ENCODE peak calls at places on chromosome 19, in seven cellular contexts. One of them, this sample, is unnamed.

GRCh38 chr19:38061294-38061693 is 154.3 kb downstream of the SIPA1L3 start:
- DNase-seq in mesendoderm: no peak
- DNase-seq in H1: no peak
- DNase-seq in H9: no peak
- DNase-seq in IMR-90: peak; percentile 95
- DNase-seq in neuronal stem cell: no peak
- DNase-seq in mesenchymal stem cell: peak; percentile 83
- DNase-seq in this sample: peak; percentile 85

GRCh38 chr19:42286349-42287016 is 15.4 kb upstream of the PRR19 start:
- DNase-seq in mesendoderm: no peak
- DNase-seq in neuronal stem cell: no peak
- DNase-seq in H9: peak; percentile 24
- DNase-seq in IMR-90: peak; percentile 27
- DNase-seq in H1: no peak
- DNase-seq in mesenchymal stem cell: no peak
- DNase-seq in this sample: no peak

GRCh38 chr19:748274-748598 is 2.7 kb upstream of the MISP start:
- DNase-seq in mesenchymal stem cell: no peak
- DNase-seq in neuronal stem cell: no peak
- DNase-seq in mesendoderm: no peak
- DNase-seq in IMR-90: no peak
- DNase-seq in H1: no peak
- DNase-seq in H9: no peak
- DNase-seq in this sample: peak; percentile 35

GRCh38 chr19:39212377-39212742 is 8.3 kb upstream of the SYCN start:
- DNase-seq in mesendoderm: peak; percentile 59
- DNase-seq in H9: peak; percentile 70
- DNase-seq in IMR-90: no peak
- DNase-seq in mesenchymal stem cell: peak; percentile 11
- DNase-seq in H1: no peak
- DNase-seq in neuronal stem cell: no peak
- DNase-seq in this sample: peak; percentile 36

GRCh38 chr19:30111456-30111855 is 169.4 kb downstream of the URI1 start:
- DNase-seq in mesendoderm: no peak
- DNase-seq in mesenchymal stem cell: no peak
- DNase-seq in IMR-90: no peak
- DNase-seq in neuronal stem cell: no peak
- DNase-seq in H9: no peak
- DNase-seq in H1: no peak
- DNase-seq in this sample: no peak

GRCh38 chr19:23286477-23286876 is 36.3 kb upstream of the ZNF724 start:
- DNase-seq in H1: no peak
- DNase-seq in mesenchymal stem cell: no peak
- DNase-seq in neuronal stem cell: no peak
- DNase-seq in IMR-90: no peak
- DNase-seq in mesendoderm: peak; percentile 57
- DNase-seq in H9: peak; percentile 31
- DNase-seq in this sample: no peak

GRCh38 chr19:5850743-5851293 is 431 bp downstream of the FUT3 start:
- DNase-seq in mesenchymal stem cell: peak; percentile 63
- DNase-seq in neuronal stem cell: no peak
- DNase-seq in H1: no peak
- DNase-seq in IMR-90: peak; percentile 53
- DNase-seq in mesendoderm: no peak
- DNase-seq in H9: no peak
- DNase-seq in this sample: no peak

GRCh38 chr19:9673912-9674668 is 810 bp downstream of the ZNF562 start:
- DNase-seq in IMR-90: peak; percentile 5
- DNase-seq in H9: no peak
- DNase-seq in mesendoderm: peak; percentile 32
- DNase-seq in neuronal stem cell: no peak
- DNase-seq in H1: no peak
- DNase-seq in mesenchymal stem cell: peak; percentile 11
- DNase-seq in this sample: peak; percentile 26

GRCh38 chr19:18774107-18774506 is 17.0 kb downstream of the COMP start:
- DNase-seq in H9: no peak
- DNase-seq in IMR-90: no peak
- DNase-seq in neuronal stem cell: no peak
- DNase-seq in H1: no peak
- DNase-seq in mesenchymal stem cell: no peak
- DNase-seq in mesendoderm: no peak
- DNase-seq in this sample: no peak

GRCh38 chr19:28905996-28906395 is 307.0 kb downstream of the UQCRFS1 start:
- DNase-seq in mesendoderm: no peak
- DNase-seq in IMR-90: peak; percentile 88
- DNase-seq in mesenchymal stem cell: no peak
- DNase-seq in neuronal stem cell: no peak
- DNase-seq in H9: no peak
- DNase-seq in H1: no peak
- DNase-seq in this sample: peak; percentile 32

GRCh38 chr19:16113727-16114126 is 2.0 kb downstream of the RAB8A start:
- DNase-seq in mesendoderm: peak; percentile 69
- DNase-seq in mesenchymal stem cell: no peak
- DNase-seq in H9: no peak
- DNase-seq in neuronal stem cell: no peak
- DNase-seq in H1: no peak
- DNase-seq in IMR-90: no peak
- DNase-seq in this sample: no peak

GRCh38 chr19:10936661-10937084 is 8.1 kb downstream of the TIMM29 start:
- DNase-seq in IMR-90: peak; percentile 81
- DNase-seq in neuronal stem cell: peak; percentile 80
- DNase-seq in H9: peak; percentile 78
- DNase-seq in mesenchymal stem cell: peak; percentile 85
- DNase-seq in H1: no peak
- DNase-seq in mesendoderm: peak; percentile 91
- DNase-seq in this sample: peak; percentile 62

GRCh38 chr19:48619692-48620565 is 623 bp downstream of the SPHK2 start:
- DNase-seq in H1: no peak
- DNase-seq in mesenchymal stem cell: peak; percentile 82
- DNase-seq in mesendoderm: no peak
- DNase-seq in IMR-90: no peak
- DNase-seq in H9: peak; percentile 30
- DNase-seq in neuronal stem cell: no peak
- DNase-seq in this sample: no peak

GRCh38 chr19:754530-754929 is 3.6 kb downstream of the MISP start:
- DNase-seq in H9: no peak
- DNase-seq in H1: no peak
- DNase-seq in mesendoderm: no peak
- DNase-seq in IMR-90: no peak
- DNase-seq in mesenchymal stem cell: no peak
- DNase-seq in neuronal stem cell: no peak
- DNase-seq in this sample: no peak

GRCh38 chr19:49534632-49535385 is 7.0 kb downstream of the RCN3 start:
- DNase-seq in mesendoderm: no peak
- DNase-seq in neuronal stem cell: no peak
- DNase-seq in H1: no peak
- DNase-seq in mesenchymal stem cell: no peak
- DNase-seq in IMR-90: no peak
- DNase-seq in H9: no peak
- DNase-seq in this sample: no peak

GRCh38 chr19:39342647-39343305 is 555 bp downstream of the SAMD4B start:
- DNase-seq in H9: no peak
- DNase-seq in mesenchymal stem cell: peak; percentile 40
- DNase-seq in mesendoderm: peak; percentile 48
- DNase-seq in IMR-90: no peak
- DNase-seq in neuronal stem cell: no peak
- DNase-seq in H1: no peak
- DNase-seq in this sample: peak; percentile 21

GRCh38 chr19:19319725-19320361 is 466 bp downstream of the SUGP1 start:
- DNase-seq in neuronal stem cell: no peak
- DNase-seq in IMR-90: no peak
- DNase-seq in mesendoderm: peak; percentile 13
- DNase-seq in mesenchymal stem cell: no peak
- DNase-seq in H1: no peak
- DNase-seq in H9: no peak
- DNase-seq in this sample: no peak

GRCh38 chr19:608155-609000 is 18.7 kb downstream of the HCN2 start:
- DNase-seq in H9: no peak
- DNase-seq in H1: no peak
- DNase-seq in neuronal stem cell: no peak
- DNase-seq in IMR-90: no peak
- DNase-seq in mesendoderm: no peak
- DNase-seq in mesenchymal stem cell: no peak
- DNase-seq in this sample: no peak

GRCh38 chr19:13055213-13056051 is 47.2 kb downstream of the LYL1 start:
- DNase-seq in neuronal stem cell: no peak
- DNase-seq in H9: peak; percentile 67
- DNase-seq in H1: no peak
- DNase-seq in mesendoderm: peak; percentile 76
- DNase-seq in mesenchymal stem cell: peak; percentile 77
- DNase-seq in IMR-90: peak; percentile 89
- DNase-seq in this sample: no peak

GRCh38 chr19:8204961-8205360 is 4.2 kb upstream of the CERS4 start:
- DNase-seq in mesendoderm: no peak
- DNase-seq in mesenchymal stem cell: no peak
- DNase-seq in IMR-90: no peak
- DNase-seq in H1: no peak
- DNase-seq in neuronal stem cell: no peak
- DNase-seq in H9: peak; percentile 67
- DNase-seq in this sample: no peak

GRCh38 chr19:17754634-17755532 is 3.6 kb downstream of the FCHO1 start:
- DNase-seq in mesendoderm: no peak
- DNase-seq in H9: no peak
- DNase-seq in IMR-90: no peak
- DNase-seq in mesenchymal stem cell: no peak
- DNase-seq in H1: no peak
- DNase-seq in neuronal stem cell: no peak
- DNase-seq in this sample: no peak

GRCh38 chr19:17755533-17755885 is 4.2 kb downstream of the FCHO1 start:
- DNase-seq in H1: no peak
- DNase-seq in IMR-90: no peak
- DNase-seq in H9: no peak
- DNase-seq in mesenchymal stem cell: no peak
- DNase-seq in neuronal stem cell: no peak
- DNase-seq in mesendoderm: no peak
- DNase-seq in this sample: no peak

GRCh38 chr19:17752865-17753639 is 1.8 kb downstream of the FCHO1 start:
- DNase-seq in IMR-90: no peak
- DNase-seq in H9: no peak
- DNase-seq in mesendoderm: no peak
- DNase-seq in mesenchymal stem cell: no peak
- DNase-seq in neuronal stem cell: no peak
- DNase-seq in H1: no peak
- DNase-seq in this sample: no peak

GRCh38 chr19:17751912-17752273 is 616 bp downstream of the FCHO1 start:
- DNase-seq in mesenchymal stem cell: no peak
- DNase-seq in mesendoderm: no peak
- DNase-seq in IMR-90: no peak
- DNase-seq in neuronal stem cell: no peak
- DNase-seq in H1: no peak
- DNase-seq in H9: no peak
- DNase-seq in this sample: no peak

GRCh38 chr19:17753976-17754375 is 2.7 kb downstream of the FCHO1 start:
- DNase-seq in mesendoderm: no peak
- DNase-seq in IMR-90: no peak
- DNase-seq in H9: no peak
- DNase-seq in H1: no peak
- DNase-seq in mesenchymal stem cell: no peak
- DNase-seq in neuronal stem cell: no peak
- DNase-seq in this sample: no peak
- H2BK5ac ChIP-seq in mesendoderm: no peak overlapping the region
- H2BK5ac ChIP-seq in IMR-90: no peak overlapping the region
- H2BK5ac ChIP-seq in H9: no peak overlapping the region
- H2BK5ac ChIP-seq in H1: no peak overlapping the region
- H2BK5ac ChIP-seq in mesenchymal stem cell: no peak overlapping the region
- H2BK5ac ChIP-seq in neuronal stem cell: no peak overlapping the region
- H2BK5ac ChIP-seq in this sample: no peak overlapping the region

GRCh38 chr19:58380037-58380735 is 644 bp downstream of the ZNF837 start:
- DNase-seq in H9: no peak
- DNase-seq in neuronal stem cell: no peak
- DNase-seq in IMR-90: no peak
- DNase-seq in mesenchymal stem cell: no peak
- DNase-seq in H1: no peak
- DNase-seq in mesendoderm: no peak
- DNase-seq in this sample: no peak
- H2BK5ac ChIP-seq in H9: no peak overlapping the region
- H2BK5ac ChIP-seq in neuronal stem cell: no peak overlapping the region
- H2BK5ac ChIP-seq in IMR-90: peak overlapping the region; percentile 63
- H2BK5ac ChIP-seq in mesenchymal stem cell: no peak overlapping the region
- H2BK5ac ChIP-seq in H1: no peak overlapping the region
- H2BK5ac ChIP-seq in mesendoderm: no peak overlapping the region
- H2BK5ac ChIP-seq in this sample: no peak overlapping the region

GRCh38 chr19:2807379-2808128 is 12.1 kb upstream of the ZNF554 start:
- DNase-seq in IMR-90: no peak
- DNase-seq in H1: no peak
- DNase-seq in neuronal stem cell: no peak
- DNase-seq in H9: no peak
- DNase-seq in mesendoderm: no peak
- DNase-seq in mesenchymal stem cell: no peak
- DNase-seq in this sample: no peak
- H2BK5ac ChIP-seq in IMR-90: no peak overlapping the region
- H2BK5ac ChIP-seq in H1: no peak overlapping the region
- H2BK5ac ChIP-seq in neuronal stem cell: peak overlapping the region; percentile 66
- H2BK5ac ChIP-seq in H9: no peak overlapping the region
- H2BK5ac ChIP-seq in mesendoderm: no peak overlapping the region
- H2BK5ac ChIP-seq in mesenchymal stem cell: no peak overlapping the region
- H2BK5ac ChIP-seq in this sample: no peak overlapping the region

GRCh38 chr19:50808856-50809255 is 14.7 kb downstream of the KLK1 start:
- DNase-seq in H9: no peak
- DNase-seq in mesenchymal stem cell: no peak
- DNase-seq in IMR-90: no peak
- DNase-seq in H1: no peak
- DNase-seq in neuronal stem cell: no peak
- DNase-seq in mesendoderm: no peak
- DNase-seq in this sample: no peak
- H2BK5ac ChIP-seq in H9: no peak overlapping the region
- H2BK5ac ChIP-seq in mesenchymal stem cell: no peak overlapping the region
- H2BK5ac ChIP-seq in IMR-90: no peak overlapping the region
- H2BK5ac ChIP-seq in H1: no peak overlapping the region
- H2BK5ac ChIP-seq in neuronal stem cell: no peak overlapping the region
- H2BK5ac ChIP-seq in mesendoderm: no peak overlapping the region
- H2BK5ac ChIP-seq in this sample: no peak overlapping the region

This sample was measured in trophoblast cell.